ENCODE peak calls at places on chromosome 19, in ten cellular contexts. G is HTR-8/SVneo; K is K562; Z is glutamatergic neuron; N is IMR-90; V is dorsolateral prefrontal cortex; D is stimulated activated CD4-positive, alpha-beta T cell treated with anti-CD3 and anti-CD28 coated beads, Interleukin-1b, Interleukin-23, amount 100 ng/mL, for 24 hours; E is activated effector memory CD4-positive, alpha-beta T cell treated with Interleukin-2 at 50 U/mL for 16 hours; B is pancreas; F is endothelial cell. H is an unnamed sample.
A peak's percentile ranks its signal among the peaks of the same experiment; 100 is the strongest.

GRCh38 chr19:15048885-15049541 is at the start of gene CASP14:
- DNase-seq in K (no peak), B (peak; percentile 43), F (no peak), E (no peak), G (no peak), N (no peak), D (no peak), Z (no peak), V (no peak), H (no peak)

GRCh38 chr19:16385296-16385695 is 60.7 kb downstream of the KLF2 start:
- DNase-seq in K (no peak), D (no peak), N (no peak), G (no peak), E (no peak), B (no peak), Z (no peak), V (no peak), F (no peak), H (no peak)

GRCh38 chr19:15378529-15379082 is 981 bp downstream of the AKAP8 start:
- DNase-seq in G (peak; percentile 62), V (peak; percentile 54), K (no peak), D (peak; percentile 41), E (peak; percentile 35), B (peak; percentile 52), N (peak; percentile 41), Z (peak; percentile 58), F (peak; percentile 37), H (peak; percentile 65)

GRCh38 chr19:30920238-30920637 is 429.0 kb downstream of the TSHZ3 start:
- DNase-seq in E (no peak), F (no peak), B (no peak), K (no peak), G (no peak), N (no peak), Z (no peak), V (no peak), D (no peak), H (no peak)

GRCh38 chr19:1978346-1978894 is 37.1 kb downstream of the BTBD2 start:
- DNase-seq in D (no peak), N (no peak), B (no peak), G (no peak), V (no peak), E (no peak), Z (no peak), K (no peak), F (no peak), H (no peak)

GRCh38 chr19:29529646-29530548 is 4.1 kb downstream of the VSTM2B start:
- DNase-seq in E (no peak), B (no peak), K (no peak), V (peak; percentile 47), Z (peak; percentile 70), G (no peak), F (peak; percentile 31), D (no peak), N (no peak), H (peak; percentile 83)

GRCh38 chr19:7418575-7418974 is 69.8 kb downstream of the ARHGEF18 start:
- DNase-seq in K (no peak), D (no peak), V (no peak), Z (no peak), N (no peak), B (no peak), G (no peak), F (no peak), E (no peak), H (no peak)

GRCh38 chr19:5718579-5719273 is 1.2 kb downstream of the LONP1 start:
- DNase-seq in G (peak; percentile 28), F (no peak), D (peak; percentile 64), K (peak; percentile 41), B (peak; percentile 58), E (no peak), N (peak; percentile 91), Z (no peak), V (no peak), H (no peak)

GRCh38 chr19:7450243-7451223 is 38.3 kb downstream of the PEX11G start:
- DNase-seq in Z (no peak), N (peak; percentile 63), G (no peak), K (no peak), D (no peak), F (no peak), E (no peak), B (no peak), V (no peak), H (no peak)

GRCh38 chr19:4575978-4576933 is 16.8 kb upstream of the SEMA6B start:
- DNase-seq in E (peak; percentile 46), F (peak; percentile 80), V (peak; percentile 65), Z (peak; percentile 90), N (peak; percentile 27), B (peak; percentile 59), D (peak; percentile 53), G (no peak), K (peak; percentile 74), H (peak; percentile 71)

GRCh38 chr19:30577551-30578090 is 205.4 kb downstream of the ZNF536 start:
- DNase-seq in K (no peak), N (no peak), F (no peak), E (no peak), B (no peak), Z (no peak), G (no peak), V (no peak), D (no peak), H (no peak)

GRCh38 chr19:4319067-4319718 is 14.8 kb downstream of the FSD1 start:
- DNase-seq in Z (no peak), B (no peak), G (no peak), N (no peak), D (no peak), K (no peak), F (no peak), E (no peak), V (no peak), H (no peak)

GRCh38 chr19:49403404-49404187 is 15.5 kb downstream of the KASH5 start:
- DNase-seq in Z (peak; percentile 58), E (no peak), N (peak; percentile 33), G (peak; percentile 60), K (no peak), F (no peak), B (no peak), V (no peak), D (no peak), H (peak; percentile 37)

GRCh38 chr19:23055946-23056345 is 53.0 kb upstream of the ZNF728 start:
- DNase-seq in N (no peak), K (no peak), B (no peak), Z (no peak), V (no peak), E (no peak), F (no peak), D (no peak), G (no peak), H (no peak)

GRCh38 chr19:16771618-16772017 is 52.0 kb downstream of the NWD1 start:
- DNase-seq in B (peak; percentile 71), Z (peak; percentile 86), D (peak; percentile 62), V (peak; percentile 66), K (peak; percentile 82), E (peak; percentile 45), F (peak; percentile 80), G (peak; percentile 88), N (peak; percentile 78), H (peak; percentile 87)

GRCh38 chr19:6572217-6572616 is 18.7 kb downstream of the CD70 start:
- DNase-seq in K (no peak), F (no peak), D (no peak), N (no peak), B (no peak), G (no peak), Z (no peak), E (no peak), V (no peak), H (no peak)

GRCh38 chr19:14544047-14544446 is 14.7 kb downstream of the TECR start:
- DNase-seq in F (no peak), D (no peak), V (no peak), E (no peak), B (no peak), N (no peak), G (no peak), Z (no peak), K (peak; percentile 64), H (no peak)

GRCh38 chr19:43777163-43777700 is 3.5 kb downstream of the KCNN4 start:
- DNase-seq in Z (no peak), F (no peak), B (no peak), K (peak; percentile 39), N (peak; percentile 36), D (no peak), E (peak; percentile 25), V (no peak), G (peak; percentile 76), H (no peak)

GRCh38 chr19:32407004-32407992 is 1.7 kb downstream of the DPY19L3 start:
- DNase-seq in V (no peak), Z (no peak), D (no peak), B (peak; percentile 74), E (no peak), K (peak; percentile 54), F (no peak), N (peak; percentile 37), G (no peak), H (no peak)

GRCh38 chr19:52112624-52113023 is 17.1 kb upstream of the ZNF841 start:
- DNase-seq in Z (no peak), G (no peak), E (no peak), F (no peak), K (no peak), N (no peak), V (no peak), D (no peak), B (no peak), H (no peak)

GRCh38 chr19:5148794-5149190 is 179.9 kb downstream of the KDM4B start:
- DNase-seq in B (no peak), N (no peak), D (no peak), Z (peak; percentile 21), K (no peak), E (no peak), V (peak; percentile 33), F (no peak), G (no peak), H (no peak)

GRCh38 chr19:2337329-2337707 is 8.8 kb downstream of the SPPL2B start:
- DNase-seq in K (no peak), E (no peak), V (peak; percentile 76), Z (peak; percentile 86), G (no peak), N (peak; percentile 43), F (no peak), D (no peak), B (peak; percentile 75), H (peak; percentile 91)

GRCh38 chr19:566403-566802 is 6.0 kb upstream of the BSG start:
- DNase-seq in D (no peak), K (peak; percentile 50), B (no peak), F (no peak), E (no peak), Z (no peak), N (peak; percentile 31), V (no peak), G (no peak), H (no peak)

GRCh38 chr19:46033401-46033800 is 7.4 kb downstream of the IGFL4 start:
- DNase-seq in F (no peak), E (no peak), G (no peak), V (no peak), D (no peak), N (no peak), B (no peak), Z (no peak), K (no peak), H (no peak)

GRCh38 chr19:55369651-55370304 is 485 bp downstream of the IL11 start:
- DNase-seq in V (no peak), F (peak; percentile 30), N (peak; percentile 76), G (peak; percentile 83), E (no peak), B (no peak), Z (peak; percentile 88), K (peak; percentile 93), D (no peak), H (peak; percentile 77)

GRCh38 chr19:892243-892996 is 567 bp downstream of the MED16 start:
- DNase-seq in V (no peak), G (no peak), E (no peak), Z (peak; percentile 55), D (no peak), F (peak; percentile 26), N (no peak), K (peak; percentile 83), B (no peak), H (no peak)

GRCh38 chr19:16463991-16464575 is 7.7 kb downstream of the EPS15L1 start:
- DNase-seq in Z (no peak), B (no peak), D (no peak), G (peak; percentile 67), N (peak; percentile 64), E (no peak), K (no peak), V (no peak), F (no peak), H (no peak)

GRCh38 chr19:43649514-43649913 is 9.9 kb upstream of the CADM4 start:
- DNase-seq in Z (no peak), F (no peak), V (no peak), K (no peak), D (no peak), B (no peak), E (no peak), G (no peak), N (no peak), H (no peak)

H was measured in retina.